ENCODE peak calls at places on chromosomes 11 and 22, in four cellular contexts. X is transverse colon, Y is K562, Q is suprapubic skin. P is an unnamed sample. For H3K4me1, the result is how much of the 10 kb centered on the place peaks cover.

GRCh38 chr11:2551131-2551530 is 106.3 kb downstream of the KCNQ1 start:
- DNase-seq in Q (no peak), X (peak), Y (no peak), P (no peak)

GRCh38 chr11:119694334-119694733 is 34.7 kb downstream of the NECTIN1 start:
- DNase-seq in Q (no peak), X (peak), Y (no peak), P (peak)

GRCh38 chr11:122717264-122717867 is 61.8 kb downstream of the UBASH3B start:
- DNase-seq in X (peak), Q (no peak), Y (no peak), P (peak)

GRCh38 chr22:43440103-43440387 is 28.2 kb downstream of the MPPED1 start:
- DNase-seq in Q (no peak), Y (no peak), X (no peak), P (no peak)

GRCh38 chr11:6455070-6455469 is 14.3 kb upstream of the HPX start:
- DNase-seq in X (no peak), Y (no peak), Q (no peak), P (no peak)

GRCh38 chr22:30115705-30116104 is 35.4 kb downstream of the HORMAD2 start:
- DNase-seq in Y (no peak), X (no peak), Q (no peak), P (no peak)

GRCh38 chr22:39719559-39720450 is 149.3 kb downstream of the CACNA1I start:
- DNase-seq in Y (peak), X (no peak), Q (peak), P (no peak)

GRCh38 chr11:107357877-107358276 is 99.7 kb downstream of the CWF19L2 start:
- DNase-seq in Y (no peak), X (no peak), Q (no peak), P (no peak)

GRCh38 chr11:70080763-70081162 is 2.6 kb downstream of the ANO1 start:
- DNase-seq in Q (no peak), X (no peak), Y (peak), P (peak)

GRCh38 chr22:31816750-31817149 is 62.9 kb downstream of the DEPDC5 start:
- DNase-seq in X (no peak), Y (no peak), Q (no peak), P (no peak)

GRCh38 chr22:43183496-43184263 is 3.3 kb downstream of the TTLL12 start:
- DNase-seq in Q (no peak), X (no peak), Y (peak), P (no peak)

GRCh38 chr11:67648140-67648795 is 2.3 kb downstream of the ACY3 start:
- DNase-seq in Y (peak), Q (no peak), X (peak), P (peak)

GRCh38 chr11:19433367-19433766 is 192.6 kb upstream of the E2F8 start:
- DNase-seq in X (no peak), Q (no peak), Y (no peak), P (no peak)

GRCh38 chr22:21082248-21082647 is 36.5 kb downstream of the LRRC74B start:
- DNase-seq in Y (no peak), Q (peak), X (no peak), P (no peak)

GRCh38 chr11:125360066-125360465 is 136.0 kb downstream of the FEZ1 start:
- DNase-seq in Q (no peak), Y (no peak), X (no peak), P (no peak)

GRCh38 chr22:22692707-22693530 is 48.5 kb downstream of the GGTLC2 start:
- DNase-seq in X (peak), Y (peak), Q (no peak), P (peak)

GRCh38 chr22:23722724-23723123 is 28.2 kb downstream of the ZNF70 start:
- DNase-seq in Q (no peak), X (no peak), Y (no peak), P (no peak)

GRCh38 chr11:69381681-69382130 is 87.8 kb downstream of the MYEOV start:
- DNase-seq in Y (peak), X (peak), Q (peak), P (peak)

GRCh38 chr11:17531071-17531817 is 13.0 kb downstream of the USH1C start:
- DNase-seq in Y (no peak), Q (no peak), X (no peak), P (no peak)

GRCh38 chr11:45180158-45180887 is 33.9 kb downstream of the PRDM11 start:
- DNase-seq in X (peak), Y (no peak), Q (no peak), P (peak)

GRCh38 chr22:50191041-50191740 is 5.5 kb downstream of the TRABD start:
- DNase-seq in Q (no peak), X (peak), Y (no peak), P (peak)

GRCh38 chr22:48743601-48744282 is 1083.9 kb downstream of the BRD1 start:
- DNase-seq in X (no peak), Q (no peak), Y (no peak), P (peak)

GRCh38 chr22:31075961-31076360 is 5.2 kb upstream of the SMTN start:
- DNase-seq in Q (peak), X (peak), Y (no peak), P (peak)

GRCh38 chr11:16987205-16987568 is 27.0 kb downstream of the PLEKHA7 start:
- DNase-seq in Q (no peak), X (peak), Y (peak), P (peak)

GRCh38 chr22:10780281-10780680 is 4747.7 kb upstream of the OR11H1 start:
- DNase-seq in Y (no peak), Q (no peak), X (no peak), P (no peak)

GRCh38 chr22:10778296-10778814 is 4749.6 kb upstream of the OR11H1 start:
- DNase-seq in X (no peak), Y (no peak), Q (no peak), P (no peak)

GRCh38 chr22:10781571-10782403 is 4746.2 kb upstream of the OR11H1 start:
- DNase-seq in X (no peak), Y (no peak), Q (no peak), P (no peak)
- TF ChIP-seq EP300 in X (no peak), Y (no peak), Q (no peak), P (no peak)

DNA sequence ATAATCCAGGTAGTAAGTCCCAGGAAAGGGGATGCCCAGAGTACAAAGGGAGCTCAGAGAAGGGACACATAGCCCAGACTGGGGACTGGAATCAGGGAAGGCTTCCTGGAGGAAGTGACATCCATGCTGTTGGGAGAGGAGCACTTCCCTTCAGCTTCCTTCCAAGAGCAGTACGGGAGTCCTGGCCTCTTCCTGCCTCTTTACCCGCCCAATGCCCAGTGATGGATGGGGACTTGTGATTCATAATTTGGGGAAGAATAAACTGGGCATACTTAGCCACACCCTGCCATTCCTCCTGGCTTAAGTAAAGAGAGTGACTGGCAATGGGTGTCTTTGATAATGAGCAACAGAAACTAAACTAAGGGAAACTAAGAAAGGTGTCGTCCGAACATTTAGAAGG is 11.5 kb downstream of the C11orf91 start:
- DNase-seq in Y (no peak), X (no peak), Q (no peak), P (no peak)
- H3K4me1 ChIP-seq in Y (under half), X (under half), Q (under half), P (half or more)

GRCh38 chr11:132563050-132563449 is 969.3 kb downstream of the OPCML start:
- DNase-seq in X (no peak), Q (no peak), Y (no peak), P (no peak)

GRCh38 chr11:132555617-132556016 is 976.7 kb downstream of the OPCML start:
- DNase-seq in Q (no peak), X (no peak), Y (no peak), P (no peak)

GRCh38 chr11:132561937-132562336 is 970.4 kb downstream of the OPCML start:
- DNase-seq in Y (no peak), X (no peak), Q (no peak), P (no peak)

GRCh38 chr11:132556316-132556715 is 976.0 kb downstream of the OPCML start:
- DNase-seq in Y (no peak), X (no peak), Q (no peak), P (no peak)

GRCh38 chr11:132559371-132560036 is 972.8 kb downstream of the OPCML start:
- DNase-seq in Y (no peak), X (no peak), Q (no peak), P (no peak)
- TF ChIP-seq EP300 in Y (no peak), X (no peak), Q (no peak), P (no peak)

GRCh38 chr11:78472905-78473304 is 55.3 kb upstream of the GAB2 start:
- DNase-seq in X (no peak), Q (no peak), Y (no peak), P (no peak)

GRCh38 chr11:78478536-78478935 is 60.9 kb upstream of the GAB2 start:
- DNase-seq in Y (no peak), Q (no peak), X (no peak), P (no peak)

GRCh38 chr11:78472382-78472781 is 54.8 kb upstream of the GAB2 start:
- DNase-seq in X (no peak), Y (no peak), Q (no peak), P (no peak)

GRCh38 chr11:78474451-78474850 is 56.8 kb upstream of the GAB2 start:
- DNase-seq in Q (no peak), X (no peak), Y (no peak), P (no peak)

GRCh38 chr11:78476066-78476465 is 58.4 kb upstream of the GAB2 start:
- DNase-seq in X (no peak), Y (no peak), Q (no peak), P (peak)
- H3K4me1 ChIP-seq in X (under half), Y (under half), Q (under half), P (under half)

DNA sequence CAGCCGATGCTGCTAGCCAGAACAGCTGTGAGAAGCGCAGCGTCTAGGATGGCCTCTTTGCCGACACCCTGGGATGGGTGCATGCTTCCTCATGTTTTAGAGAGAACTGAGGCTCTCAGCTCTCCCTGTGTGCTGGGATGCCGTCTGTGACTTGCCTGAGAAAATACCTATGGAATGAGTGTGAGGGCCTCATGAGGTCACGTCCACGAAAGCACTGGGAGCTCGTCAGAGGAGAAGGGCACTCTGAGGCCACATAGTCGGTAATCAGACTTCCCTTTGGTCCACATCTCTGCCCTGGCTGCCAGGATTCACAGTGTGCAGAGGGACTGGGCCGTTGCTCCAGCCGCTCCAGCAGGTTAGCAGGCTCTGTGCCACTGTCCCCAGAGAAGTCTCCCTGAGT is 54.6 kb downstream of the MICAL3 start:
- DNase-seq in Q (no peak), Y (no peak), X (no peak), P (no peak)
- TF ChIP-seq EP300 in Q (no peak), Y (no peak), X (no peak), P (no peak)

P was measured in stomach.